ENCODE peak calls at places on chromosome 4, in ten cellular contexts. One of them, this sample, is unnamed. For H3K9me3 and H3K36me3, the result is how much of the 10 kb centered on the place peaks cover.

GRCh38 chr4:7917669-7918068 is 22.0 kb downstream of the AFAP1 start:
- DNase-seq in MM.1S: no peak
- DNase-seq in PC-3: no peak
- DNase-seq in pancreas: no peak
- DNase-seq in HAP-1: no peak
- DNase-seq in body of pancreas: no peak
- DNase-seq in uterus: no peak
- DNase-seq in right atrium auricular region: no peak
- DNase-seq in ascending aorta: no peak
- DNase-seq in psoas muscle: no peak
- DNase-seq in this sample: no peak

GRCh38 chr4:3046623-3047022 is 27.7 kb downstream of the HTT-AS start:
- DNase-seq in MM.1S: no peak
- DNase-seq in PC-3: no peak
- DNase-seq in pancreas: no peak
- DNase-seq in HAP-1: no peak
- DNase-seq in body of pancreas: no peak
- DNase-seq in uterus: no peak
- DNase-seq in right atrium auricular region: no peak
- DNase-seq in ascending aorta: no peak
- DNase-seq in psoas muscle: no peak
- DNase-seq in this sample: no peak

GRCh38 chr4:145216532-145216931 is 36.1 kb upstream of the OTUD4 start:
- DNase-seq in MM.1S: peak
- DNase-seq in PC-3: peak
- DNase-seq in pancreas: no peak
- DNase-seq in HAP-1: no peak
- DNase-seq in body of pancreas: no peak
- DNase-seq in uterus: no peak
- DNase-seq in right atrium auricular region: no peak
- DNase-seq in ascending aorta: no peak
- DNase-seq in psoas muscle: no peak
- DNase-seq in this sample: no peak

GRCh38 chr4:143625632-143626031 is 74.8 kb downstream of the FREM3 start:
- DNase-seq in MM.1S: no peak
- DNase-seq in PC-3: no peak
- DNase-seq in pancreas: no peak
- DNase-seq in HAP-1: no peak
- DNase-seq in body of pancreas: no peak
- DNase-seq in uterus: no peak
- DNase-seq in right atrium auricular region: no peak
- DNase-seq in ascending aorta: no peak
- DNase-seq in psoas muscle: no peak
- DNase-seq in this sample: no peak

GRCh38 chr4:182384496-182385155 is 141.4 kb downstream of the TENM3 start:
- DNase-seq in MM.1S: no peak
- DNase-seq in PC-3: no peak
- DNase-seq in pancreas: no peak
- DNase-seq in HAP-1: no peak
- DNase-seq in body of pancreas: no peak
- DNase-seq in uterus: no peak
- DNase-seq in right atrium auricular region: no peak
- DNase-seq in ascending aorta: no peak
- DNase-seq in psoas muscle: no peak
- DNase-seq in this sample: no peak

GRCh38 chr4:110510955-110511544 is 35.1 kb downstream of the ENPEP start:
- DNase-seq in MM.1S: peak
- DNase-seq in PC-3: peak
- DNase-seq in pancreas: no peak
- DNase-seq in HAP-1: no peak
- DNase-seq in body of pancreas: no peak
- DNase-seq in uterus: no peak
- DNase-seq in right atrium auricular region: no peak
- DNase-seq in ascending aorta: no peak
- DNase-seq in psoas muscle: no peak
- DNase-seq in this sample: no peak

GRCh38 chr4:4860381-4860802 is 927 bp downstream of the MSX1 start:
- DNase-seq in MM.1S: peak
- DNase-seq in PC-3: no peak
- DNase-seq in pancreas: no peak
- DNase-seq in HAP-1: peak
- DNase-seq in body of pancreas: no peak
- DNase-seq in uterus: no peak
- DNase-seq in right atrium auricular region: no peak
- DNase-seq in ascending aorta: no peak
- DNase-seq in psoas muscle: no peak
- DNase-seq in this sample: no peak

GRCh38 chr4:106698621-106699195 is 330.1 kb upstream of the GIMD1 start:
- DNase-seq in MM.1S: no peak
- DNase-seq in PC-3: no peak
- DNase-seq in pancreas: no peak
- DNase-seq in HAP-1: no peak
- DNase-seq in body of pancreas: no peak
- DNase-seq in uterus: no peak
- DNase-seq in right atrium auricular region: no peak
- DNase-seq in ascending aorta: no peak
- DNase-seq in psoas muscle: no peak
- DNase-seq in this sample: no peak

GRCh38 chr4:73822389-73822788 is 14.1 kb upstream of the CXCL6 start:
- DNase-seq in MM.1S: no peak
- DNase-seq in PC-3: peak
- DNase-seq in pancreas: no peak
- DNase-seq in HAP-1: no peak
- DNase-seq in body of pancreas: no peak
- DNase-seq in uterus: no peak
- DNase-seq in right atrium auricular region: no peak
- DNase-seq in ascending aorta: no peak
- DNase-seq in psoas muscle: no peak
- DNase-seq in this sample: no peak

GRCh38 chr4:124936427-124936826 is 223.9 kb upstream of the ANKRD50 start:
- DNase-seq in MM.1S: no peak
- DNase-seq in PC-3: no peak
- DNase-seq in pancreas: no peak
- DNase-seq in HAP-1: no peak
- DNase-seq in body of pancreas: peak
- DNase-seq in uterus: no peak
- DNase-seq in right atrium auricular region: peak
- DNase-seq in ascending aorta: peak
- DNase-seq in psoas muscle: peak
- DNase-seq in this sample: no peak

GRCh38 chr4:145340071-145340695 is 141.5 kb upstream of the SMAD1 start:
- DNase-seq in MM.1S: no peak
- DNase-seq in PC-3: no peak
- DNase-seq in pancreas: no peak
- DNase-seq in HAP-1: peak
- DNase-seq in body of pancreas: no peak
- DNase-seq in uterus: no peak
- DNase-seq in right atrium auricular region: no peak
- DNase-seq in ascending aorta: no peak
- DNase-seq in psoas muscle: no peak
- DNase-seq in this sample: peak

GRCh38 chr4:120753854-120754253 is 168.7 kb downstream of the PRDM5 start:
- DNase-seq in MM.1S: no peak
- DNase-seq in PC-3: no peak
- DNase-seq in pancreas: no peak
- DNase-seq in HAP-1: no peak
- DNase-seq in body of pancreas: no peak
- DNase-seq in uterus: no peak
- DNase-seq in right atrium auricular region: no peak
- DNase-seq in ascending aorta: no peak
- DNase-seq in psoas muscle: no peak
- DNase-seq in this sample: no peak

DNA sequence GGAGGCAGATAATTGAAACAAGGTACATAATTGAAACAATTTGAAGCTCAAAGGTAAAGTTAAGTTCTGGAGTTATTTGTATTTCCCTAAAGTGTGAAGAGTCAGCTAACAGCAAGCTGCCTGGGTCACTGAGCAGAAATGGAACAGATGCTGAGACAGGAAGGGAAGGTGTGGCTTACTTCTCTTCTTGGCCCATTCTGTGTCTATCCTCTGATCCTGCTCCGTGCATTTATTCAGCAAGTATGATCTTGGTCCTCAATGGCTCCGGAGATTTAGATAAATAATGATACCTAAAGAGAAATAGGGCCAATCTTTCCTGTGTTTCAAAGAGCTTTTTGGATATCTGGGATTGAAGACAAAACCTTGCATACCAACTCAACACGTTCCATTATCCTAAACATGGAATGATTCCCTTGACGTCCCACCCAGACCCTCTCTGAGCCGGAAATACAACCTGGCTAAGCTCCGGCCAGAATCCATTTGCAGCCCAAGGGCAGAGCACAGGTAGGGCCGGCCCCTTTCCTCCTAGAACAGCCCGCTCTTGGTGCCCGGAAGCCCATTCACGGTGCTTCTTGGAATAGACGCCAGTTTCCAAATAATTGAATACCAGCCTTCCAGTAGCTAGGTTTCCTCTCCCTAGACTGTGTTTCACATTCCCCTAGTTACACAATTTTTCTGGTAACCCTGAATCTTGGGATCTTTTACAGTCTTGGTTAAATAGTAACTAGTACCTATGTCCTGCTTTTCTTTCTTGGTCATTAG is 210.9 kb downstream of the NWD2 start:
- DNase-seq in MM.1S: no peak
- DNase-seq in PC-3: no peak
- DNase-seq in pancreas: peak
- DNase-seq in HAP-1: no peak
- DNase-seq in body of pancreas: peak
- DNase-seq in uterus: no peak
- DNase-seq in right atrium auricular region: no peak
- DNase-seq in ascending aorta: no peak
- DNase-seq in psoas muscle: no peak
- DNase-seq in this sample: peak
- H3K4me3 ChIP-seq in MM.1S: no peak
- H3K4me3 ChIP-seq in PC-3: peak
- H3K4me3 ChIP-seq in pancreas: peak
- H3K4me3 ChIP-seq in HAP-1: no peak
- H3K4me3 ChIP-seq in body of pancreas: no peak
- H3K4me3 ChIP-seq in uterus: no peak
- H3K4me3 ChIP-seq in right atrium auricular region: no peak
- H3K4me3 ChIP-seq in ascending aorta: no peak
- H3K4me3 ChIP-seq in psoas muscle: no peak
- H3K4me3 ChIP-seq in this sample: peak

GRCh38 chr4:132483-132882 is 8.2 kb downstream of the ZNF718 start:
- DNase-seq in MM.1S: no peak
- DNase-seq in PC-3: no peak
- DNase-seq in pancreas: no peak
- DNase-seq in HAP-1: no peak
- DNase-seq in body of pancreas: no peak
- DNase-seq in uterus: no peak
- DNase-seq in right atrium auricular region: no peak
- DNase-seq in ascending aorta: no peak
- DNase-seq in psoas muscle: no peak
- DNase-seq in this sample: no peak
- H3K9me3 ChIP-seq in MM.1S: under half
- H3K9me3 ChIP-seq in PC-3: under half
- H3K9me3 ChIP-seq in pancreas: under half
- H3K9me3 ChIP-seq in HAP-1: under half
- H3K9me3 ChIP-seq in body of pancreas: under half
- H3K9me3 ChIP-seq in uterus: under half
- H3K9me3 ChIP-seq in right atrium auricular region: under half
- H3K9me3 ChIP-seq in ascending aorta: under half
- H3K9me3 ChIP-seq in psoas muscle: under half
- H3K9me3 ChIP-seq in this sample: under half

DNA sequence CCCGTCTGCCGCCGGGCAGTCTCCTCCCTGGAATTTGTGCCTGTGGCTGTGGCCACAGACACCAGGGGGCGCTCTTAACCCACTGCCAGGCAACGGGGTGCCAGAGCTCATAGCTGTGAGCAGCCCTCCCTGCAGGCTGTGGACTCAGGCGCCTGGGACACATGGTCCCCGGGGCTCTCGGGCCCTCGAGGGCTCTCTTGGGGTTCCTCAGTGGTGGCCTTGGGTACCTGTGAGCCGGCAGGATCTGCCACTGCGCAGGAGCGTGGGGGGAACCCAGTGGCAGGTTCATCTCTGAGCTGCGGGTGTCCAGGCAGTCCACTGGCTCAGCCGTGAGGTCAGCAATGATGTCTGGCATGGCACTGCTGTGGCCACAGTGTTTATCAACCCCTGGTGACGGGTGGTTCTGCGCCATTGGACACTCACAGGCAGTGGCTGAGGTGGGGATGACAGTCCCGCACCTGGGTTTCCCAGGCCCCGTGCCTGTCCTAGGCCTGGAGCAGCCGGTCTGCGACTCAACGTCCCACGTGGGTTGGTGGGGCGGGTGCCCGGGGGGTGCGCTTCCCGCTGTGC is 37.2 kb downstream of the PCGF3 start:
- DNase-seq in MM.1S: peak
- DNase-seq in PC-3: peak
- DNase-seq in pancreas: peak
- DNase-seq in HAP-1: peak
- DNase-seq in body of pancreas: peak
- DNase-seq in uterus: peak
- DNase-seq in right atrium auricular region: peak
- DNase-seq in ascending aorta: no peak
- DNase-seq in psoas muscle: peak
- DNase-seq in this sample: peak
- H3K36me3 ChIP-seq in MM.1S: under half
- H3K36me3 ChIP-seq in PC-3: under half
- H3K36me3 ChIP-seq in pancreas: under half
- H3K36me3 ChIP-seq in HAP-1: under half
- H3K36me3 ChIP-seq in body of pancreas: under half
- H3K36me3 ChIP-seq in uterus: under half
- H3K36me3 ChIP-seq in right atrium auricular region: under half
- H3K36me3 ChIP-seq in ascending aorta: under half
- H3K36me3 ChIP-seq in psoas muscle: under half
- H3K36me3 ChIP-seq in this sample: under half

DNA sequence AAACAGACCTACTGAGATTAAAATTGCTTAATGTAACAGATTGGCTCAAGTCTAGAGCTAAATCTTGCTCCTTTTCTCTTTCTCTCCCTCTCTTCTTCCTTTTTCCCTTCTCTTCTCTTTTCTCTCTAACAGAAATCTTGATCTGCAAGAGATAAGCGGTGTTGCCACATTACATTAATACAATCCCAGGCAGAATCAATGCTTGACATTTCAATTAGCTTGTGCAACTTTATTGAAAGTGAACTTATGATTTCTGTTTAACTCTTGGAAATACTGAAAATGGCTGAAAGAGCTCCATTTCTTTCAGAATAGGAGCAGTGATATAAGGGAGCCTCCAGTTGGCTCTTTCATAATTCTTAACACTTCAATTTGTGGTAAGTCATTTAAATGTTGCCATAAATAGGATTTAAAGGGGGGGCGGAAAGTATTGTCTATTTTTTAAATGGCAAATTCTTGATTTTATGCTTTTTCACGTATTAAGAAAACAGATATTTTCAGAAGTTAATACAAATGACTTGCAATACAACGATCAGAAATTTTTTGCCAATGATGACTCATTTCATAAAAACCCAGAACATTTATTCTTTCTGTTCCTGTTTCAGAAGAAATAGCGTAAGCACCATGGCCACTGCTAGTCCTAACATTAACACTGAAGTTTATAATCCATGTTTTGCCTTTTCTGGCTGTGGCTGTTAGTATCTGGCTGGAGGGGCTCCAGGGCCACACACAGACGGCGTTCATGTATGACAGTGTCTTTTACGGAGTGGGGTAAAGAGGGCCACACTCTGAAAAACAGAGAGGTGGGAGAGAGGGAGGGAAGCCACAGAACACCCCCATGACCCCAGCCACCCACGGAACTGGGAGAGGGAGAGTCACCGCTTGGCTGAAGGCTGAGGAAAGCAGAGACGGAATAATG is 115.7 kb upstream of the FAT1 start:
- DNase-seq in MM.1S: peak
- DNase-seq in PC-3: peak
- DNase-seq in pancreas: no peak
- DNase-seq in HAP-1: no peak
- DNase-seq in body of pancreas: no peak
- DNase-seq in uterus: peak
- DNase-seq in right atrium auricular region: no peak
- DNase-seq in ascending aorta: peak
- DNase-seq in psoas muscle: peak
- DNase-seq in this sample: no peak
- H3K4me3 ChIP-seq in MM.1S: no peak
- H3K4me3 ChIP-seq in PC-3: no peak
- H3K4me3 ChIP-seq in pancreas: no peak
- H3K4me3 ChIP-seq in HAP-1: no peak
- H3K4me3 ChIP-seq in body of pancreas: no peak
- H3K4me3 ChIP-seq in uterus: no peak
- H3K4me3 ChIP-seq in right atrium auricular region: no peak
- H3K4me3 ChIP-seq in ascending aorta: no peak
- H3K4me3 ChIP-seq in psoas muscle: peak
- H3K4me3 ChIP-seq in this sample: no peak

This sample was measured in Caco-2.